ENCODE peak calls at places on chromosome 17, in four cellular contexts. One of them, this sample, is unnamed.

GRCh38 chr17:45722161-45722560 is 62.0 kb upstream of the CRHR1 start:
- DNase-seq in omental fat pad: no peak
- DNase-seq in CD8-positive, alpha-beta T cell: no peak
- DNase-seq in DMS 273 treated with DMSO at 0.1 percent for 48 hours: no peak
- DNase-seq in this sample: no peak

GRCh38 chr17:76022285-76022684 is 4.8 kb downstream of the EVPL start:
- DNase-seq in omental fat pad: no peak
- DNase-seq in DMS 273 treated with DMSO at 0.1 percent for 48 hours: no peak
- DNase-seq in CD8-positive, alpha-beta T cell: no peak
- DNase-seq in this sample: no peak

GRCh38 chr17:36608794-36609497 is 7.6 kb downstream of the MRM1 start:
- DNase-seq in DMS 273 treated with DMSO at 0.1 percent for 48 hours: no peak
- DNase-seq in CD8-positive, alpha-beta T cell: no peak
- DNase-seq in omental fat pad: no peak
- DNase-seq in this sample: no peak

GRCh38 chr17:80961516-80961915 is 30.1 kb upstream of the CHMP6 start:
- DNase-seq in omental fat pad: no peak
- DNase-seq in DMS 273 treated with DMSO at 0.1 percent for 48 hours: no peak
- DNase-seq in CD8-positive, alpha-beta T cell: no peak
- DNase-seq in this sample: no peak

GRCh38 chr17:79951361-79952264 is 84.1 kb downstream of the TBC1D16 start:
- DNase-seq in omental fat pad: no peak
- DNase-seq in CD8-positive, alpha-beta T cell: no peak
- DNase-seq in DMS 273 treated with DMSO at 0.1 percent for 48 hours: no peak
- DNase-seq in this sample: peak

GRCh38 chr17:8289103-8289397 is 580 bp downstream of the RANGRF start:
- DNase-seq in CD8-positive, alpha-beta T cell: peak
- DNase-seq in omental fat pad: peak
- DNase-seq in DMS 273 treated with DMSO at 0.1 percent for 48 hours: no peak
- DNase-seq in this sample: no peak

GRCh38 chr17:57068222-57068658 is 16.8 kb upstream of the AKAP1 start:
- DNase-seq in DMS 273 treated with DMSO at 0.1 percent for 48 hours: no peak
- DNase-seq in omental fat pad: no peak
- DNase-seq in CD8-positive, alpha-beta T cell: no peak
- DNase-seq in this sample: no peak

GRCh38 chr17:4739122-4740024 is at the start of the genes CXCL16 and ZMYND15:
- DNase-seq in CD8-positive, alpha-beta T cell: peak
- DNase-seq in omental fat pad: peak
- DNase-seq in DMS 273 treated with DMSO at 0.1 percent for 48 hours: no peak
- DNase-seq in this sample: no peak

GRCh38 chr17:77011173-77012011 is 129.4 kb upstream of the SEC14L1 start:
- DNase-seq in omental fat pad: no peak
- DNase-seq in DMS 273 treated with DMSO at 0.1 percent for 48 hours: peak
- DNase-seq in CD8-positive, alpha-beta T cell: peak
- DNase-seq in this sample: peak